ENCODE peak calls at places on chromosome 22, in nine cellular contexts. P is IMR-90, R is heart left ventricle, B is H54, F is K562, Q is sigmoid colon, C is body of pancreas, U is HepG2, K is stomach. W is an unnamed sample.
A peak's percentile ranks its signal among the peaks of the same experiment; 100 is the strongest.

GRCh38 chr22:48959496-48959895 is 868.2 kb downstream of the BRD1 start:
- DNase-seq in P (no peak), R (peak; percentile 1), B (no peak), F (no peak), Q (no peak), C (no peak), U (no peak), K (peak; percentile 9), W (no peak)

GRCh38 chr22:48698618-48699017 is 1129.1 kb downstream of the BRD1 start:
- DNase-seq in P (no peak), R (no peak), B (no peak), F (no peak), Q (no peak), C (no peak), U (no peak), K (no peak), W (no peak)

GRCh38 chr22:25039754-25040153 is 87.2 kb downstream of the KIAA1671 start:
- DNase-seq in P (no peak), R (no peak), B (no peak), F (no peak), Q (no peak), C (no peak), U (no peak), K (no peak), W (no peak)

GRCh38 chr22:21947040-21948014 is 5.3 kb downstream of the PPM1F start:
- DNase-seq in P (peak; percentile 71), R (no peak), B (no peak), F (peak; percentile 99), Q (no peak), C (no peak), U (peak; percentile 27), K (no peak), W (peak; percentile 82)

GRCh38 chr22:29814003-29814402 is 24.1 kb downstream of the ASCC2 start:
- DNase-seq in P (no peak), R (no peak), B (no peak), F (no peak), Q (no peak), C (no peak), U (no peak), K (no peak), W (no peak)

GRCh38 chr22:26890870-26891269 is 233.5 kb downstream of the MIAT start:
- DNase-seq in P (no peak), R (no peak), B (no peak), F (no peak), Q (no peak), C (no peak), U (no peak), K (no peak), W (no peak)

GRCh38 chr22:27775698-27776409 is 25.7 kb downstream of the MN1 start:
- DNase-seq in P (no peak), R (no peak), B (no peak), F (no peak), Q (no peak), C (no peak), U (no peak), K (no peak), W (no peak)

GRCh38 chr22:46354176-46354992 is 18.9 kb downstream of the TRMU start:
- DNase-seq in P (no peak), R (no peak), B (no peak), F (no peak), Q (no peak), C (no peak), U (no peak), K (no peak), W (no peak)

GRCh38 chr22:37244114-37244921 is at the start of gene RAC2:
- DNase-seq in P (peak; percentile 57), R (peak; percentile 77), B (peak; percentile 38), F (peak; percentile 91), Q (peak; percentile 72), C (peak; percentile 35), U (no peak), K (peak; percentile 78), W (peak; percentile 88)

GRCh38 chr22:26168199-26168915 is 905 bp upstream of the SEZ6L start:
- DNase-seq in P (no peak), R (no peak), B (no peak), F (no peak), Q (no peak), C (no peak), U (no peak), K (no peak), W (no peak)

GRCh38 chr22:46039531-46039930 is 62.6 kb upstream of the WNT7B start:
- DNase-seq in P (no peak), R (no peak), B (no peak), F (no peak), Q (no peak), C (no peak), U (no peak), K (no peak), W (no peak)

GRCh38 chr22:48700180-48700565 is 1127.5 kb downstream of the BRD1 start:
- DNase-seq in P (no peak), R (no peak), B (no peak), F (no peak), Q (no peak), C (no peak), U (no peak), K (no peak), W (no peak)

GRCh38 chr22:35380537-35381423 is at the start of gene HMOX1:
- DNase-seq in P (peak; percentile 85), R (peak; percentile 91), B (peak; percentile 62), F (no peak), Q (peak; percentile 97), C (peak; percentile 85), U (peak; percentile 73), K (peak; percentile 91), W (peak; percentile 89)
- TF ChIP-seq POLR2A in P (peak; percentile 96), R (peak; percentile 64), B (peak; percentile 82), F (no peak), Q (peak; percentile 53), C (peak; percentile 70), U (peak; percentile 93), K (no peak), W (peak; percentile 59)

DNA sequence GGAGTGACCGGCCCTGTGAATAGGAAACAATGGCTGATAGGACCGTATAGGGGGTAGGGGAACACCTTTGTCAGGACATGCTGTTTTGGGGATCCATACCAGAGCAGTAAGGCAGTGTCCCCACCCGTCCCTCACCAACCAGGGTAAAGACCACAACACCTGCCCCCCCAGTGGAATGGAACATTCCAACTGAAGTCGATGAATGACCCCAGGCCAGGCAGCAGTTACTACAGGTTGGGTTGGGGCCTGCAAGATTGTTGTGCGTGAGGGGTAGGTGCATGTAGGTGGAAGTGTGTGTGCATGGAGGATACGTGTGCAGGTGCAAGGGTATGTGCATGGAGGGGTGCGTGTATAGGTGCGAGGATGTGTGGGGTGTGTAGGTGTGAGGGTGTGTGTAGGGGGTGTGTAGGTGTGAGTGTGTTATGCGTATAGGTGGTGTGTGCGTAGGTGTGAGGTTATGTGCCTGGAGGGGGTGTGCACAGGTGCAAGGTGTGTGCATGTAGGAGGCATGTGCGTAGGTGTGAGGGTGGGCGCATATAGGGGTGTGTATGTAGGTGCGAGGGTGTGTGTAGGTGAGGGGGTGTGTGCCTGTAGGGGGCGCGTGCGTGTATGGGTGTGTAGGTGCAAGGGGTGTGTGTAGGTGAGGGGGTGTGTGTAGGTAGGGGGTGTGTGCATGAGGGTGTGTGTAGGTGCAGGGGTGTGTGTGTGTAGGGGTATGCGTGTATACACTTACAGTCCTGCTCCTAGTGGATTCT is 32.9 kb downstream of the PISD start:
- DNase-seq in P (no peak), R (no peak), B (no peak), F (no peak), Q (no peak), C (no peak), U (no peak), K (no peak), W (peak; percentile 49)
- TF ChIP-seq POLR2A in P (peak; percentile 33), R (no peak), B (no peak), F (no peak), Q (no peak), C (no peak), U (no peak), K (no peak), W (peak; percentile 26)

DNA sequence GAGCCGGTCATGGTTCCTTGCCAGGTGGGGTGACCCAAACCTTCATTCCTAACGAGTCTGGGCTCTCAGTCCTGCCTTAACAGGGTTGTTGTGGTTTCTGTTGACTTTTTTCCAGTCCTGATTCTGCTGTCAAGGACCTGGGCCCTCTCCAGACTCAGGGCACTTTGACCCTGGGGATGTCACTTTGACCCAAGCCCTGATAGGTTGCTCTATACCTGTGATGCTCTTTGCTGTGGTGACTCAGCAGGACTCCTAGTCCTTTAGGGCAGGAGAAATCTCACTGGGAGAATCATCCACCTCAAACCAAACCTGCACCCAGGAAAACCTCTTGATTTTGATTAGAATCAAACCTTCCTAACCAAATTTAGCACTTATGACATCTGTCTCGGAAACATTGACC is 20.5 kb upstream of the MPPED1 start:
- DNase-seq in P (no peak), R (no peak), B (no peak), F (no peak), Q (no peak), C (no peak), U (peak; percentile 57), K (no peak), W (no peak)
- TF ChIP-seq POLR2A in P (no peak), R (no peak), B (no peak), F (no peak), Q (no peak), C (no peak), U (no peak), K (no peak), W (no peak)

GRCh38 chr22:39522567-39523300 is 2.4 kb downstream of the ATF4 start:
- DNase-seq in P (peak; percentile 66), R (peak; percentile 35), B (no peak), F (no peak), Q (peak; percentile 90), C (peak; percentile 62), U (no peak), K (peak; percentile 56), W (peak; percentile 74)
- TF ChIP-seq POLR2A in P (peak; percentile 87), R (no peak), B (no peak), F (peak; percentile 87), Q (peak; percentile 29), C (peak; percentile 51), U (no peak), K (no peak), W (peak; percentile 68)

GRCh38 chr22:20117656-20118571 is 888 bp upstream of the TRMT2A start:
- DNase-seq in P (peak; percentile 25), R (no peak), B (no peak), F (peak; percentile 87), Q (no peak), C (peak; percentile 43), U (no peak), K (no peak), W (peak; percentile 87)
- TF ChIP-seq POLR2A in P (no peak), R (no peak), B (no peak), F (peak; percentile 73), Q (no peak), C (no peak), U (peak; percentile 29), K (no peak), W (no peak)

GRCh38 chr22:50326959-50327710 is at the start of gene DENND6B:
- DNase-seq in P (peak; percentile 69), R (peak; percentile 88), B (no peak), F (peak; percentile 82), Q (peak; percentile 88), C (peak; percentile 85), U (peak; percentile 45), K (peak; percentile 87), W (peak; percentile 86)
- TF ChIP-seq POLR2A in P (peak; percentile 67), R (peak; percentile 56), B (no peak), F (peak; percentile 72), Q (no peak), C (peak; percentile 81), U (peak; percentile 77), K (no peak), W (peak; percentile 61)